ENCODE peak calls at places on chromosomes 13 and 19, in five cellular contexts. T is fibroblast of mammary gland, C is astrocyte, B is IMR-90, F is foreskin fibroblast. D is an unnamed sample.
A peak's percentile ranks its signal among the peaks of the same experiment; 100 is the strongest.

GRCh38 chr13:113646376-113646775 is 11.6 kb downstream of the ATP4B start:
- DNase-seq in T (no peak), C (no peak), B (no peak), F (no peak), D (peak; percentile 37)

GRCh38 chr19:48351341-48351752 is 12.4 kb downstream of the TMEM143 start:
- DNase-seq in T (peak; percentile 52), C (peak; percentile 5), B (peak; percentile 26), F (peak; percentile 68), D (no peak)

GRCh38 chr13:38766799-38767198 is 79.9 kb downstream of the FREM2 start:
- DNase-seq in T (no peak), C (no peak), B (no peak), F (no peak), D (no peak)

GRCh38 chr13:98785405-98785804 is 32.9 kb upstream of the SLC15A1 start:
- DNase-seq in T (no peak), C (no peak), B (no peak), F (no peak), D (no peak)

GRCh38 chr19:43467730-43468129 is 2.3 kb upstream of the LYPD3 start:
- DNase-seq in T (peak; percentile 62), C (peak; percentile 41), B (peak; percentile 70), F (peak; percentile 69), D (no peak)

GRCh38 chr13:110187501-110188161 is 119.3 kb downstream of the COL4A1 start:
- DNase-seq in T (peak; percentile 87), C (peak; percentile 86), B (peak; percentile 78), F (peak; percentile 78), D (no peak)

GRCh38 chr19:18999896-19000620 is 33.3 kb downstream of the SUGP2 start:
- DNase-seq in T (peak; percentile 11), C (no peak), B (peak; percentile 10), F (peak; percentile 38), D (no peak)

GRCh38 chr19:11260996-11261395 is 1.3 kb downstream of the DOCK6 start:
- DNase-seq in T (no peak), C (no peak), B (no peak), F (no peak), D (no peak)

GRCh38 chr19:1774999-1775772 is 21.9 kb downstream of the ONECUT3 start:
- DNase-seq in T (peak; percentile 22), C (no peak), B (no peak), F (peak; percentile 23), D (no peak)

GRCh38 chr13:51202477-51203046 is 19.6 kb upstream of the FAM124A start:
- DNase-seq in T (peak; percentile 47), C (no peak), B (no peak), F (peak; percentile 47), D (no peak)

GRCh38 chr19:19539738-19540703 is 2.0 kb downstream of the CILP2 start:
- DNase-seq in T (peak; percentile 63), C (peak; percentile 35), B (peak; percentile 46), F (peak; percentile 92), D (peak; percentile 93)

GRCh38 chr13:113832631-113833030 is 31.2 kb downstream of the GAS6 start:
- DNase-seq in T (no peak), C (no peak), B (no peak), F (no peak), D (no peak)

GRCh38 chr19:7988307-7988706 is 17.1 kb downstream of the ELAVL1 start:
- DNase-seq in T (no peak), C (no peak), B (no peak), F (peak; percentile 51), D (no peak)

GRCh38 chr13:96075953-96076543 is 13.9 kb upstream of the HS6ST3 start:
- DNase-seq in T (peak; percentile 25), C (no peak), B (peak; percentile 23), F (peak; percentile 51), D (no peak)

GRCh38 chr19:34120846-34121639 is 51.3 kb upstream of the LSM14A start:
- DNase-seq in T (peak; percentile 58), C (peak; percentile 16), B (peak; percentile 52), F (peak; percentile 76), D (no peak)

GRCh38 chr13:98992355-98992754 is 14.5 kb upstream of the DOCK9 start:
- DNase-seq in T (peak; percentile 25), C (peak; percentile 18), B (peak; percentile 19), F (no peak), D (no peak)

GRCh38 chr13:112248406-112248760 is 127.8 kb upstream of the SPACA7 start:
- DNase-seq in T (no peak), C (no peak), B (no peak), F (no peak), D (no peak)

GRCh38 chr13:71968025-71968424 is 101.0 kb upstream of the DACH1 start:
- DNase-seq in T (no peak), C (peak; percentile 4), B (no peak), F (no peak), D (no peak)

GRCh38 chr19:10839071-10840050 is 3.3 kb upstream of the TMED1 start:
- DNase-seq in T (no peak), C (no peak), B (no peak), F (no peak), D (no peak)

GRCh38 chr13:93118081-93118615 is 108.5 kb upstream of the GPC6 start:
- DNase-seq in T (no peak), C (no peak), B (no peak), F (no peak), D (no peak)

GRCh38 chr13:58025821-58026220 is 394.3 kb downstream of the PCDH17 start:
- DNase-seq in T (no peak), C (peak; percentile 46), B (no peak), F (no peak), D (no peak)

GRCh38 chr13:77377016-77377415 is 50.1 kb upstream of the MYCBP2 start:
- DNase-seq in T (no peak), C (no peak), B (no peak), F (no peak), D (no peak)

GRCh38 chr13:107964356-107964755 is 251.0 kb downstream of the LIG4 start:
- DNase-seq in T (no peak), C (no peak), B (no peak), F (no peak), D (no peak)

GRCh38 chr13:96238861-96239260 is 149.0 kb downstream of the HS6ST3 start:
- DNase-seq in T (no peak), C (peak; percentile 64), B (no peak), F (no peak), D (no peak)

GRCh38 chr13:77781804-77782203 is 84.3 kb downstream of the SLAIN1 start:
- DNase-seq in T (no peak), C (no peak), B (no peak), F (no peak), D (no peak)

GRCh38 chr19:17021793-17022590 is 4.6 kb downstream of the CPAMD8 start:
- DNase-seq in T (peak; percentile 58), C (no peak), B (peak; percentile 26), F (peak; percentile 47), D (no peak)

GRCh38 chr13:46947425-46948191 is 50.8 kb upstream of the HTR2A start:
- DNase-seq in T (no peak), C (no peak), B (no peak), F (no peak), D (no peak)

GRCh38 chr13:32838985-32839384 is 177.2 kb upstream of the KL start:
- DNase-seq in T (no peak), C (no peak), B (peak; percentile 59), F (no peak), D (no peak)

GRCh38 chr19:49019242-49019932 is 2.5 kb upstream of the LHB start:
- DNase-seq in T (peak; percentile 31), C (no peak), B (peak; percentile 17), F (peak; percentile 69), D (no peak)

GRCh38 chr13:66312312-66313087 is 917.6 kb downstream of the PCDH9 start:
- DNase-seq in T (peak; percentile 67), C (peak; percentile 80), B (peak; percentile 80), F (peak; percentile 87), D (no peak)

GRCh38 chr13:110920038-110920437 is 5.2 kb upstream of the ANKRD10 start:
- DNase-seq in T (no peak), C (no peak), B (no peak), F (no peak), D (no peak)

GRCh38 chr13:25175431-25175830 is 3.3 kb upstream of the AMER2 start:
- DNase-seq in T (no peak), C (no peak), B (no peak), F (no peak), D (no peak)

GRCh38 chr13:97911311-97912138 is 42.0 kb upstream of the IPO5 start:
- DNase-seq in T (peak; percentile 65), C (peak; percentile 25), B (peak; percentile 32), F (peak; percentile 60), D (no peak)

GRCh38 chr13:59823495-59823894 is 340.2 kb downstream of the DIAPH3 start:
- DNase-seq in T (peak; percentile 68), C (peak; percentile 76), B (peak; percentile 77), F (peak; percentile 77), D (no peak)

GRCh38 chr13:91346848-91347211 is 657 bp upstream of the MIR17HG start:
- DNase-seq in T (no peak), C (no peak), B (no peak), F (peak; percentile 35), D (no peak)

GRCh38 chr13:101354895-101355294 is 61.4 kb downstream of the NALCN start:
- DNase-seq in T (no peak), C (no peak), B (no peak), F (no peak), D (no peak)

GRCh38 chr13:20383058-20383457 is 142.6 kb downstream of the CRYL1 start:
- DNase-seq in T (no peak), C (no peak), B (no peak), F (no peak), D (no peak)

GRCh38 chr19:43519436-43520088 is 7.4 kb downstream of the ETHE1 start:
- DNase-seq in T (peak; percentile 91), C (peak; percentile 89), B (peak; percentile 97), F (peak; percentile 96), D (no peak)

GRCh38 chr19:3275068-3275582 is 50.7 kb downstream of the CELF5 start:
- DNase-seq in T (no peak), C (no peak), B (no peak), F (no peak), D (no peak)

DNA sequence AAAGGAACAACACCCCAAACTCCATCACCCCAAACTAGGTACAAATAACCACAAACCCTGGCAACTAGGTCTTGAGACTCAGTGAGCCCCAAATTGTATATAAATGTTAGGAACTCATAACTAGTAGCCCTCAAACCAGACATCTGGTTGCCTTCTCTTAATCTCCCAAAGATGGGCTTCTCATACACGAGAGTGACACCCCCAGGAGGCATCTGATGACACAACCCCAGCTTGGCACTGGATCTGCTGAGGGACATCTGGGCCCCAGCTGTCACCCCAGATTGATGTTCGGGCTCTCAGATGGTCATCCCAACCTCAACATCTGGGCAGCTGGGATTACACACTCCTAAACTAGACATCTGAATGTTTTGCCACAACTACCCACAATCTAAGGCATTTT is 14.8 kb downstream of the RABAC1 start:
- DNase-seq in T (peak; percentile 34), C (no peak), B (no peak), F (peak; percentile 78), D (no peak)
- TF ChIP-seq CTCF in T (no peak), C (no peak), B (no peak), F (no peak), D (no peak)

GRCh38 chr19:41492843-41493242 is 49.9 kb downstream of the ERICH4 start:
- DNase-seq in T (no peak), C (no peak), B (no peak), F (no peak), D (no peak)
- TF ChIP-seq CTCF in T (no peak), C (no peak), B (no peak), F (no peak), D (no peak)

GRCh38 chr19:5058456-5059190 is 89.7 kb downstream of the KDM4B start:
- DNase-seq in T (peak; percentile 40), C (peak; percentile 37), B (peak; percentile 41), F (peak; percentile 48), D (no peak)
- TF ChIP-seq CTCF in T (no peak), C (no peak), B (no peak), F (no peak), D (no peak)

GRCh38 chr13:63048648-63049047 is 1633.0 kb upstream of the PCDH20 start:
- DNase-seq in T (no peak), C (no peak), B (peak; percentile 16), F (peak; percentile 18), D (no peak)
- TF ChIP-seq CTCF in T (peak; percentile 16), C (no peak), B (peak; percentile 26), F (no peak), D (peak; percentile 71)